ENCODE peak calls at places on chromosomes 6 and 20, in six cellular contexts. One of them, this sample, is unnamed. For H4K20me1, the result is how much of the 10 kb centered on the place peaks cover.

GRCh38 chr20:9126527-9126926 is 57.6 kb downstream of the PLCB4 start:
- DNase-seq in GM12878: no peak
- DNase-seq in HepG2: no peak
- DNase-seq in SK-N-SH: no peak
- DNase-seq in HCT116: no peak
- DNase-seq in K562: no peak
- DNase-seq in this sample: no peak

GRCh38 chr6:121436966-121437756 is 1.7 kb downstream of the GJA1 start:
- DNase-seq in SK-N-SH: peak
- DNase-seq in HepG2: no peak
- DNase-seq in HCT116: no peak
- DNase-seq in K562: no peak
- DNase-seq in GM12878: no peak
- DNase-seq in this sample: peak

GRCh38 chr20:50725722-50726000 is 5.7 kb upstream of the PARD6B start:
- DNase-seq in K562: no peak
- DNase-seq in GM12878: no peak
- DNase-seq in SK-N-SH: no peak
- DNase-seq in HCT116: no peak
- DNase-seq in HepG2: no peak
- DNase-seq in this sample: no peak

GRCh38 chr6:150813993-150814359 is 51.5 kb upstream of the MTHFD1L start:
- DNase-seq in HCT116: peak
- DNase-seq in GM12878: peak
- DNase-seq in HepG2: peak
- DNase-seq in K562: no peak
- DNase-seq in SK-N-SH: no peak
- DNase-seq in this sample: no peak

GRCh38 chr6:127051571-127052260 is 66.8 kb upstream of the RSPO3 start:
- DNase-seq in K562: no peak
- DNase-seq in HepG2: no peak
- DNase-seq in HCT116: no peak
- DNase-seq in GM12878: no peak
- DNase-seq in SK-N-SH: no peak
- DNase-seq in this sample: no peak

GRCh38 chr20:34825530-34826362 is at the start of gene NCOA6:
- DNase-seq in SK-N-SH: peak
- DNase-seq in HCT116: peak
- DNase-seq in K562: peak
- DNase-seq in GM12878: no peak
- DNase-seq in HepG2: peak
- DNase-seq in this sample: peak

GRCh38 chr20:36802326-36803223 is 29.0 kb upstream of the DSN1 start:
- DNase-seq in K562: no peak
- DNase-seq in SK-N-SH: no peak
- DNase-seq in HCT116: no peak
- DNase-seq in HepG2: no peak
- DNase-seq in GM12878: no peak
- DNase-seq in this sample: no peak

GRCh38 chr6:17863971-17864754 is 123.3 kb downstream of the KIF13A start:
- DNase-seq in HepG2: peak
- DNase-seq in GM12878: no peak
- DNase-seq in K562: peak
- DNase-seq in SK-N-SH: no peak
- DNase-seq in HCT116: peak
- DNase-seq in this sample: no peak

GRCh38 chr6:35385457-35386202 is 43.3 kb downstream of the PPARD start:
- DNase-seq in HepG2: peak
- DNase-seq in K562: no peak
- DNase-seq in SK-N-SH: no peak
- DNase-seq in HCT116: no peak
- DNase-seq in GM12878: no peak
- DNase-seq in this sample: no peak

GRCh38 chr20:37383229-37383989 is 37.5 kb downstream of the SRC start:
- DNase-seq in K562: peak
- DNase-seq in SK-N-SH: peak
- DNase-seq in HepG2: no peak
- DNase-seq in HCT116: peak
- DNase-seq in GM12878: no peak
- DNase-seq in this sample: no peak

GRCh38 chr6:44682987-44683779 is 295.7 kb downstream of the CDC5L start:
- DNase-seq in K562: no peak
- DNase-seq in HepG2: no peak
- DNase-seq in GM12878: no peak
- DNase-seq in HCT116: no peak
- DNase-seq in SK-N-SH: no peak
- DNase-seq in this sample: no peak
- TF ChIP-seq REST in K562: no peak
- TF ChIP-seq REST in HepG2: no peak
- TF ChIP-seq REST in GM12878: no peak
- TF ChIP-seq REST in HCT116: no peak
- TF ChIP-seq REST in SK-N-SH: no peak
- TF ChIP-seq REST in this sample: no peak

GRCh38 chr6:37704066-37704465 is 6.4 kb upstream of the MDGA1 start:
- DNase-seq in GM12878: no peak
- DNase-seq in K562: no peak
- DNase-seq in HepG2: no peak
- DNase-seq in HCT116: no peak
- DNase-seq in SK-N-SH: no peak
- DNase-seq in this sample: no peak

GRCh38 chr6:37704923-37705238 is 7.2 kb upstream of the MDGA1 start:
- DNase-seq in HCT116: no peak
- DNase-seq in SK-N-SH: no peak
- DNase-seq in HepG2: no peak
- DNase-seq in K562: no peak
- DNase-seq in GM12878: no peak
- DNase-seq in this sample: no peak

GRCh38 chr6:37709250-37709931 is 11.7 kb upstream of the MDGA1 start:
- DNase-seq in GM12878: no peak
- DNase-seq in SK-N-SH: no peak
- DNase-seq in HCT116: no peak
- DNase-seq in HepG2: no peak
- DNase-seq in K562: no peak
- DNase-seq in this sample: no peak

GRCh38 chr6:37705239-37706051 is 7.8 kb upstream of the MDGA1 start:
- DNase-seq in HepG2: no peak
- DNase-seq in SK-N-SH: peak
- DNase-seq in GM12878: peak
- DNase-seq in HCT116: no peak
- DNase-seq in K562: peak
- DNase-seq in this sample: peak

DNA sequence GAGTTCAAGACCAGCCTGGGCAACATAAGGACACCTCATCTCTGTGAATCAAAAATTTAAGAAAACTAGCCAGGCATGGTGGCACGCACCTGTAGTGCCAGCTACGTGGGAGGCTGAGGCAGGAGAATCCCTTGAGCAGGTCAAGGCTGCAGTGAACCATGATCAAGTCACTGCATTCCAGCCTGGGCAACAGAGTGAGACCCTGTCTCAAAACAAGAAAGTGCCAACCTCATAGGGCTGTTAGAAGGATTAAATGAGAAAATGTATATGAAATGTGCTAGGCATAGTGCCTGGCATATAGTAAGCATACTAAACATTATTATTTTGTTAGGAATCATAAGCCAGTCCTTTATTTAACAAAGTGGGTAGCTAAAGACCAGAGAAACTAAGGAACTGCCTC is 9.1 kb upstream of the MDGA1 start:
- DNase-seq in GM12878: no peak
- DNase-seq in SK-N-SH: no peak
- DNase-seq in HepG2: no peak
- DNase-seq in HCT116: no peak
- DNase-seq in K562: no peak
- DNase-seq in this sample: no peak
- H4K20me1 ChIP-seq in GM12878: under half
- H4K20me1 ChIP-seq in SK-N-SH: under half
- H4K20me1 ChIP-seq in HepG2: under half
- H4K20me1 ChIP-seq in HCT116: under half
- H4K20me1 ChIP-seq in K562: under half
- H4K20me1 ChIP-seq in this sample: under half

GRCh38 chr6:86255973-86256372 is 613.3 kb upstream of the SYNCRIP start:
- DNase-seq in K562: no peak
- DNase-seq in SK-N-SH: no peak
- DNase-seq in HCT116: no peak
- DNase-seq in HepG2: peak
- DNase-seq in GM12878: no peak
- DNase-seq in this sample: no peak

GRCh38 chr6:86251106-86251505 is 608.4 kb upstream of the SYNCRIP start:
- DNase-seq in SK-N-SH: no peak
- DNase-seq in K562: no peak
- DNase-seq in GM12878: no peak
- DNase-seq in HepG2: no peak
- DNase-seq in HCT116: no peak
- DNase-seq in this sample: no peak

DNA sequence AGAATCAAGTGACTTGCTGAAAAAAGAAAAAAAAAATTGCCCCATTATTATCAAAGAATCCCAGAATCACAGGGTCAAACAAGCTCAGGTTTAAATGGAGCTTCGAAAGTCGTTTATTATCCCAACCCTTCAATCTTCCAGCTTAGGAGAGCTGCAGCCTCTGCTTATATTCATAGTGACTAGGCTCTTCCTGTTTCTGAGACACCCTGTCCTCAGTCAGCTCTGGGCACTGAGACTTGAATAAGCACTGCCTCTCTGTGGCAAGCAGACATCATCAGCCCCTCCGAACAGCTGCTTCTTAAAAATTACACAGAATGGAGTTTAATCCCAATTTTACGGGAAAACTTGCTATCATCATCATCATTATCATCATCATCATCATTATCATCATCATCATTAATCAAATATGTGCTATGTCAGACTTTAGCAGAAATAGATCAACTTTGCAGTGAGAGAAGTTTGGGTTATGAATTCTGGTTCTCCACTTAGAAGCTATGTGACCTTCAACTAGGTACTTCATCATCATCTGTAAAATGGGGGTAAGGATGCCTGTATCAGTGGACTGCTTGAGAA is 614.0 kb upstream of the SYNCRIP start:
- DNase-seq in HCT116: no peak
- DNase-seq in HepG2: no peak
- DNase-seq in GM12878: no peak
- DNase-seq in K562: no peak
- DNase-seq in SK-N-SH: no peak
- DNase-seq in this sample: no peak
- TF ChIP-seq REST in HCT116: no peak
- TF ChIP-seq REST in HepG2: no peak
- TF ChIP-seq REST in GM12878: no peak
- TF ChIP-seq REST in K562: no peak
- TF ChIP-seq REST in SK-N-SH: no peak
- TF ChIP-seq REST in this sample: no peak

GRCh38 chr20:31835554-31835953 is 9.8 kb downstream of the FOXS1 start:
- DNase-seq in GM12878: no peak
- DNase-seq in K562: no peak
- DNase-seq in SK-N-SH: no peak
- DNase-seq in HCT116: no peak
- DNase-seq in HepG2: no peak
- DNase-seq in this sample: no peak

GRCh38 chr20:31838646-31839292 is 6.6 kb downstream of the FOXS1 start:
- DNase-seq in K562: peak
- DNase-seq in GM12878: no peak
- DNase-seq in HCT116: no peak
- DNase-seq in HepG2: no peak
- DNase-seq in SK-N-SH: no peak
- DNase-seq in this sample: no peak

GRCh38 chr20:31835977-31836852 is 9.2 kb downstream of the FOXS1 start:
- DNase-seq in HepG2: peak
- DNase-seq in HCT116: peak
- DNase-seq in K562: peak
- DNase-seq in SK-N-SH: peak
- DNase-seq in GM12878: peak
- DNase-seq in this sample: no peak

GRCh38 chr20:31837896-31838397 is 7.5 kb downstream of the FOXS1 start:
- DNase-seq in HepG2: no peak
- DNase-seq in K562: peak
- DNase-seq in HCT116: no peak
- DNase-seq in GM12878: no peak
- DNase-seq in SK-N-SH: no peak
- DNase-seq in this sample: no peak

GRCh38 chr20:31836853-31837608 is 8.4 kb downstream of the FOXS1 start:
- DNase-seq in HepG2: no peak
- DNase-seq in GM12878: no peak
- DNase-seq in SK-N-SH: peak
- DNase-seq in HCT116: no peak
- DNase-seq in K562: no peak
- DNase-seq in this sample: no peak
- H4K20me1 ChIP-seq in HepG2: under half
- H4K20me1 ChIP-seq in GM12878: under half
- H4K20me1 ChIP-seq in SK-N-SH: under half
- H4K20me1 ChIP-seq in HCT116: under half
- H4K20me1 ChIP-seq in K562: under half
- H4K20me1 ChIP-seq in this sample: under half